ENCODE peak calls at places on chromosomes 7 and 10, in six cellular contexts. Y is choroid plexus epithelial cell, O is fibroblast of pulmonary artery, N is lower leg skin, R is BJ, W is WERI-Rb-1. S is an unnamed sample.

GRCh38 chr10:15262036-15262713 is 93.7 kb upstream of the NMT2 start:
- DNase-seq in O (peak), R (no peak), N (no peak), W (no peak), Y (peak), S (peak)

GRCh38 chr10:63929826-63930467 is 408.7 kb downstream of the REEP3 start:
- DNase-seq in R (no peak), N (no peak), Y (no peak), W (peak), O (no peak), S (no peak)

GRCh38 chr7:157211710-157212109 is 73.0 kb downstream of the UBE3C start:
- DNase-seq in Y (peak), R (no peak), O (peak), N (no peak), W (peak), S (peak)

GRCh38 chr10:113438660-113439059 is 114.2 kb upstream of the HABP2 start:
- DNase-seq in O (peak), R (no peak), W (no peak), N (peak), Y (peak), S (no peak)

GRCh38 chr7:114857605-114858004 is 64.3 kb upstream of the MDFIC start:
- DNase-seq in O (no peak), N (no peak), Y (peak), W (no peak), R (no peak), S (no peak)

GRCh38 chr7:140039896-140040295 is 22.9 kb downstream of the PARP12 start:
- DNase-seq in Y (no peak), R (no peak), O (no peak), W (no peak), N (peak), S (no peak)

GRCh38 chr10:100881552-100882250 is 31.1 kb upstream of the SLF2 start:
- DNase-seq in Y (no peak), O (no peak), R (no peak), N (no peak), W (no peak), S (no peak)

GRCh38 chr7:128074736-128075135 is 43.5 kb upstream of the LRRC4 start:
- DNase-seq in O (no peak), R (no peak), N (no peak), W (no peak), Y (no peak), S (no peak)

GRCh38 chr10:53477313-53477675 is 704.7 kb upstream of the MBL2 start:
- DNase-seq in Y (no peak), R (no peak), W (no peak), N (no peak), O (no peak), S (no peak)

GRCh38 chr10:119090968-119091367 is 10.4 kb upstream of the EIF3A start:
- DNase-seq in O (peak), W (no peak), Y (peak), R (peak), N (no peak), S (peak)

GRCh38 chr10:73639286-73639685 is 2.0 kb downstream of the MYOZ1 start:
- DNase-seq in N (no peak), O (no peak), Y (no peak), W (no peak), R (no peak), S (no peak)

GRCh38 chr10:72513910-72514309 is 112.0 kb downstream of the MICU1 start:
- DNase-seq in W (no peak), R (no peak), Y (no peak), N (no peak), O (no peak), S (no peak)

GRCh38 chr10:102812213-102812876 is 24.9 kb downstream of the CYP17A1 start:
- DNase-seq in N (no peak), W (no peak), R (no peak), Y (no peak), O (peak), S (no peak)

GRCh38 chr7:128032605-128033235 is 1.5 kb upstream of the LRRC4 start:
- DNase-seq in W (no peak), Y (peak), O (no peak), N (no peak), R (no peak), S (no peak)

GRCh38 chr7:127783267-127783559 is 131.2 kb downstream of the SND1 start:
- DNase-seq in N (no peak), Y (no peak), W (no peak), R (no peak), O (no peak), S (no peak)

GRCh38 chr10:79102056-79102874 is 33.5 kb downstream of the ZMIZ1 start:
- DNase-seq in Y (peak), N (peak), O (no peak), W (peak), R (no peak), S (peak)

GRCh38 chr10:68332259-68333057 is at the start of gene PBLD:
- DNase-seq in W (peak), O (peak), Y (peak), N (peak), R (no peak), S (peak)

GRCh38 chr10:13758302-13758701 is 171.5 kb downstream of the PRPF18 start:
- DNase-seq in Y (peak), R (no peak), N (peak), W (peak), O (peak), S (peak)

GRCh38 chr7:32905175-32905662 is 13.7 kb upstream of the KBTBD2 start:
- DNase-seq in O (peak), R (peak), W (no peak), N (no peak), Y (peak), S (peak)

GRCh38 chr10:125629758-125630376 is 53.1 kb downstream of the TEX36 start:
- DNase-seq in R (no peak), Y (peak), W (no peak), N (no peak), O (peak), S (peak)

GRCh38 chr7:52936750-52937149 is 98.7 kb upstream of the POM121L12 start:
- DNase-seq in O (no peak), R (no peak), N (no peak), Y (no peak), W (no peak), S (no peak)

GRCh38 chr10:74645681-74646080 is 180.7 kb upstream of the KAT6B start:
- DNase-seq in N (no peak), W (no peak), R (no peak), O (no peak), Y (no peak), S (no peak)

GRCh38 chr7:5397657-5398237 is 25.9 kb downstream of the TNRC18 start:
- DNase-seq in Y (no peak), N (no peak), O (no peak), W (no peak), R (no peak), S (no peak)

GRCh38 chr7:151777511-151777880 is 99.4 kb downstream of the PRKAG2 start:
- DNase-seq in R (no peak), O (no peak), N (no peak), Y (no peak), W (no peak), S (no peak)

GRCh38 chr10:78520737-78521430 is 487.2 kb downstream of the RPS24 start:
- DNase-seq in N (peak), R (no peak), W (peak), O (peak), Y (peak), S (peak)

GRCh38 chr10:15491856-15492255 is 120.8 kb upstream of the FAM171A1 start:
- DNase-seq in N (no peak), O (no peak), W (no peak), R (no peak), Y (peak), S (no peak)

GRCh38 chr10:132482090-132482489 is 55.5 kb upstream of the INPP5A start:
- DNase-seq in N (no peak), Y (peak), W (no peak), R (peak), O (peak), S (peak)

GRCh38 chr10:54139819-54140428 is 661.1 kb downstream of the PCDH15 start:
- DNase-seq in O (no peak), R (no peak), Y (no peak), W (no peak), N (no peak), S (no peak)

GRCh38 chr10:25294032-25294926 is 119.5 kb downstream of the GPR158 start:
- DNase-seq in W (no peak), R (no peak), N (no peak), O (peak), Y (peak), S (no peak)

GRCh38 chr10:102596506-102596971 is 47.7 kb upstream of the TRIM8 start:
- DNase-seq in R (no peak), O (peak), N (no peak), Y (peak), W (peak), S (peak)

GRCh38 chr7:120583835-120584586 is 273.9 kb downstream of the TSPAN12 start:
- DNase-seq in N (no peak), R (peak), W (no peak), Y (peak), O (peak), S (peak)

GRCh38 chr10:21523557-21524008 is 1.9 kb downstream of the SKIDA1 start:
- DNase-seq in O (peak), Y (no peak), N (peak), W (peak), R (no peak), S (no peak)

GRCh38 chr10:21524526-21525366 is 736 bp downstream of the SKIDA1 start:
- DNase-seq in N (peak), W (no peak), R (no peak), Y (peak), O (peak), S (peak)

GRCh38 chr10:21524131-21524525 is 1.4 kb downstream of the SKIDA1 start:
- DNase-seq in W (no peak), Y (no peak), R (no peak), N (no peak), O (no peak), S (no peak)

GRCh38 chr10:21521910-21522533 is 3.5 kb downstream of the SKIDA1 start:
- DNase-seq in Y (no peak), R (no peak), N (no peak), O (no peak), W (no peak), S (no peak)

DNA sequence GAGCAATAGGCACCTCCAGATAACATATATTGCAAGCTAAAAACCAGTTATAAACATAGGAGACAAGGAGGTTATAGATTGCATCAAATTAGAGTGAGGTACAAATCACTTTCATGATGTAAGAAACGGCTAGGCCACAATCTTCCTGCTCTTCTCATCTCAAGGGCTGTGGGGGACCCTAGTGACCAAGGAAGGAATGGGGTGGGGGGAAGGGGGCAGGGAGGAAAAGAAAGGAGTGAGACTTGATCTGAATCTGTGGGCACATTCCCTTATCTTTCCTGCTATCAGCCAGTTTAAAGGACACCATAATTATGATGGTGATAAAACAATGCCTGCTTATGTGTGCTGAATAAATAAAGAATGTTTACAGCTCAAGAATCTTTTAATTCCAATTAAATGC is 2.5 kb downstream of the SKIDA1 start:
- DNase-seq in N (no peak), R (no peak), O (no peak), W (no peak), Y (no peak), S (no peak)
- H3K4me3 ChIP-seq in N (no peak), R (no peak), O (no peak), W (no peak), Y (no peak), S (no peak)

GRCh38 chr10:29858352-29859267 is 200.8 kb downstream of the JCAD start:
- DNase-seq in Y (peak), W (peak), O (peak), N (peak), R (peak), S (peak)
- TF ChIP-seq CTCF in Y (peak), W (no peak), O (peak), N (no peak), R (peak), S (peak)

DNA sequence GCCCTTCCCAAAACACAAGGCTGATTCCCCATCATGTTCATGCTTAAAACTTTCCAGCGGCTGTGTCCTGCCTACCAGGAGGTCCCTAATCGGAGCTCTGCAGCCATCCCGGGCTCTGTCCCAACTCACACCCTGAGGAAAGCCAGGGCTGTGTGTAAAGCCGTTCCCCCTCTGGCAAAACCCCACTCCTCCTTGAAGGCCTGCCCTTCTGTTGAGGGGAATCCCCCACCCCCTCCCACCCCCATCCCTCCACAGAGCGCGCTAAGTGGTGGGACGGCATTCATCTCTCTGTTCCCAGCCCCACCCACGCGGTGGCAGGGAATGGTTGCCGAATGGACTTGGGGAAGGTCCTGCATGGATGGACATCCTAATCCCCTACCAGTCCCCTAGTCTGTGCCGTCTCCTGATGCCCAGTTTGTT is 667 bp upstream of the TMEM120A start:
- DNase-seq in R (no peak), N (no peak), W (no peak), O (no peak), Y (no peak), S (no peak)
- H3K4me3 ChIP-seq in R (peak), N (no peak), W (peak), O (peak), Y (peak), S (peak)

GRCh38 chr7:124768525-124768924 is 2.9 kb upstream of the GPR37 start:
- DNase-seq in Y (no peak), W (no peak), O (no peak), R (no peak), N (no peak), S (no peak)

GRCh38 chr7:124764071-124764846 is 1.3 kb downstream of the GPR37 start:
- DNase-seq in N (no peak), O (no peak), Y (no peak), R (no peak), W (no peak), S (no peak)

GRCh38 chr7:124764847-124765400 is 668 bp downstream of the GPR37 start:
- DNase-seq in W (peak), Y (peak), N (no peak), O (no peak), R (no peak), S (peak)

GRCh38 chr7:124762611-124763143 is 2.9 kb downstream of the GPR37 start:
- DNase-seq in Y (no peak), R (no peak), W (no peak), N (no peak), O (no peak), S (peak)

GRCh38 chr7:124765401-124766352 is at the start of gene GPR37:
- DNase-seq in O (peak), N (peak), Y (peak), W (peak), R (no peak), S (peak)
- TF ChIP-seq CTCF in O (no peak), N (no peak), Y (peak), W (peak), R (peak), S (peak)

DNA sequence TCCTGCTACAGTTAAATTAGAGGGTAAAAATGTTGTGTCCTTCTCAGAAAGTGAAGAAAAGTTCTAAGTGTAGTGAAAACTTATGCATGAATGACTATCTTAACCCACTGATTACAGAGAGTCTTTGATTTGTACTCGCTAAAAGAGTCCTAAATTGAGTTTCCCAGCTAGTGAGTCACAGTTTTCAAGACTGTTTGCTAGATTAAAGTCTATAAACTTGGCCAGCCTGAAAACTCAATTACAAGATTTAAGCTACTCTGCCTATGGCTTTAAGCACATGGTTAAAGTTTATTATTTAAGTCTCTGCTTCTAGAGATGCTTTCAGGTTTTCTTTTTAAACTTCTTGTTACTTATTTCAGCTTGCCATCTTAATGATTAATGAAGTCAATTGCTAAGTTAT is 44.4 kb downstream of the MRPS24 start:
- DNase-seq in N (no peak), O (no peak), Y (no peak), W (no peak), R (no peak), S (peak)
- H3K4me3 ChIP-seq in N (no peak), O (no peak), Y (no peak), W (no peak), R (no peak), S (no peak)

GRCh38 chr10:86139066-86139657 is 227.4 kb downstream of the GRID1 start:
- DNase-seq in N (no peak), O (no peak), W (peak), R (no peak), Y (peak), S (no peak)
- TF ChIP-seq CTCF in N (no peak), O (no peak), W (peak), R (peak), Y (peak), S (no peak)

GRCh38 chr7:98399462-98399861 is 1.4 kb downstream of the BAIAP2L1 start:
- DNase-seq in N (no peak), R (no peak), O (no peak), W (no peak), Y (peak), S (peak)

GRCh38 chr7:98396768-98397167 is 4.1 kb downstream of the BAIAP2L1 start:
- DNase-seq in O (no peak), W (no peak), R (no peak), Y (no peak), N (no peak), S (no peak)

GRCh38 chr7:98400538-98401427 is at the start of gene BAIAP2L1:
- DNase-seq in Y (peak), R (no peak), W (peak), O (peak), N (peak), S (peak)

GRCh38 chr7:98399903-98400537 is 870 bp downstream of the BAIAP2L1 start:
- DNase-seq in W (peak), O (peak), R (no peak), N (no peak), Y (peak), S (peak)

DNA sequence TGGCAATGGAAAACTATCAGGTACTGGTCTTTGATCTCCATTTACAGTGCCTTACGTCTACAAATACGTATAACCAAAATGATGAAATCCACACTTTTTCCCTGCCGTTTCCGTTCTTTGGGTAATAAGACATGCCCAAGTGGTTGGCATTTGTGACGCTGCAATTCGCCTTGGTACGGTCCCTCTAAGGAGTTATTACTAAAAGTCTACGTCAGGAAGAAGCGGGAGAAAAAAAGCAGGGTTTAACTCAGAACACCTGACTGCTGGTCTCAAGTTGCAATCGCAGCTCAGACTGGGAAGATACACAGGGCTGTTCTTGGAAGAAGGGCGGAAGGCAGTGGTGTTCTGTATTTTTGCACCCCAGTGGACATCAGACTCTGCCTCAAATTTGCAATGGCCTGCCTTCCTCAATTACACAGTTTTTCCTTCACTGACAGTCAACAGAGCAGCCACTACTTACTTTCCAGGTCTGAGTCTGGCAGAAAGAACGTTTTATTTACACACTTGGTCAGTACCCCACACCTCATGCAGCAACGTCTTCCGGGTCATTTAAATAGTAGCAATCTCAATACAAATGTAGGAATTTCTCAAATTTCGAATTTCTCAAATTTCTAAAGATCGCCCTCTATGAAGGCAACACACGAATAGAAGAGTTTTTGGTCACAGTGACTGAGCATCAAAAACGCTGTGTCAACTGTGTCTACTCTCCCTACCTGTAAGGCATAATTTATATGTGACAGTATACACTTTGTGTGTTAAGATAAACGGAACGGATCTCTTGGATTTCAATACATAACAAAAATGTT is 2.1 kb downstream of the BAIAP2L1 start:
- DNase-seq in R (no peak), N (no peak), O (no peak), Y (peak), W (no peak), S (no peak)
- H3K4me3 ChIP-seq in R (no peak), N (no peak), O (no peak), Y (no peak), W (no peak), S (no peak)

DNA sequence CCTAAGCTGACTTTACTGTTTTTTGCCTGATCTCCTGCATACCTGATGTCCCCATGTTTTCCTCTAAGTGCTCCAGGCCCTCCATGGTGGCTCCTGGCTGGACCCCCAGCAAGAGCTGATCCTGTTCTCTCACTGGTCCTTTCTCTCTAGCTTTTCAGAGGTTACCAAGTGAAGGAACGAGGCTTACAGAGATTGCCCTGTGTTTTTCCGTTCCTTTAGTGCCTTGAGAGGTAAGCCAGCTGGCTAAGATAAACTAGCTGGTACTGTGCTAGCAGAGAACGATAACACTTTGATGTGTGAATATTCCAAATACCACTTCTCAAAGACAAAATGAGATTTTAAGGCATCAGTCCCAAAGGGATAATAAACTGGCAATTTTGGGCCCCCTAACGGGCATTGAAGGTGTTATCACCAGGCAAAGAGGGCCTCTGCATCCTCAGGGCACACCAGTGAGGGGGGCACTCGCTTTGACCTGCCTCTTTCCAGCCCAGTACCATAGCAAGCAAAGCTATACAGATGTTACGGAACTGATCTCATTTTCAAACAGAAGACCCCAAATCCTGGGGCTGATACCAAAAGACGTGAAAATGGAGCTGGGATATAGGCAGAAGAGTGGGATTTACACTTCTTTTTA is 8.4 kb upstream of the CCNY start:
- DNase-seq in Y (no peak), O (no peak), W (no peak), R (no peak), N (no peak), S (no peak)
- TF ChIP-seq CTCF in Y (no peak), O (peak), W (no peak), R (no peak), N (no peak), S (peak)

S was measured in fibroblast of villous mesenchyme.